ENCODE peak calls at places on chromosomes 4 and X, in eight cellular contexts. One of them, this sample, is unnamed.

GRCh38 chr4:102342404-102343074 is 2.7 kb downstream of the SLC39A8 start:
- DNase-seq in pancreas: no peak
- DNase-seq in aorta: no peak
- DNase-seq in sigmoid colon: no peak
- DNase-seq in CD8-positive, alpha-beta T cell: no peak
- DNase-seq in SJSA1: no peak
- DNase-seq in right cardiac atrium: no peak
- DNase-seq in colonic mucosa: no peak
- DNase-seq in this sample: no peak

GRCh38 chrX:133448512-133449076 is 33.3 kb upstream of the GPC4 start:
- DNase-seq in pancreas: no peak
- DNase-seq in SJSA1: no peak
- DNase-seq in sigmoid colon: no peak
- DNase-seq in right cardiac atrium: no peak
- DNase-seq in CD8-positive, alpha-beta T cell: no peak
- DNase-seq in aorta: no peak
- DNase-seq in colonic mucosa: no peak
- DNase-seq in this sample: no peak

GRCh38 chrX:134999469-134999868 is 8.7 kb downstream of the SMIM10 start:
- DNase-seq in sigmoid colon: no peak
- DNase-seq in colonic mucosa: no peak
- DNase-seq in CD8-positive, alpha-beta T cell: no peak
- DNase-seq in right cardiac atrium: no peak
- DNase-seq in SJSA1: no peak
- DNase-seq in pancreas: no peak
- DNase-seq in aorta: no peak
- DNase-seq in this sample: no peak

GRCh38 chrX:68532828-68533227 is 34.0 kb downstream of the YIPF6 start:
- DNase-seq in pancreas: no peak
- DNase-seq in aorta: no peak
- DNase-seq in sigmoid colon: no peak
- DNase-seq in SJSA1: no peak
- DNase-seq in CD8-positive, alpha-beta T cell: no peak
- DNase-seq in right cardiac atrium: no peak
- DNase-seq in colonic mucosa: no peak
- DNase-seq in this sample: no peak

GRCh38 chr4:160034501-160034900 is 931.6 kb downstream of the RAPGEF2 start:
- DNase-seq in CD8-positive, alpha-beta T cell: no peak
- DNase-seq in aorta: no peak
- DNase-seq in SJSA1: no peak
- DNase-seq in colonic mucosa: no peak
- DNase-seq in sigmoid colon: no peak
- DNase-seq in pancreas: no peak
- DNase-seq in right cardiac atrium: no peak
- DNase-seq in this sample: no peak

GRCh38 chrX:139077303-139078131 is 366.0 kb upstream of the FGF13 start:
- DNase-seq in SJSA1: no peak
- DNase-seq in CD8-positive, alpha-beta T cell: no peak
- DNase-seq in sigmoid colon: no peak
- DNase-seq in colonic mucosa: no peak
- DNase-seq in pancreas: no peak
- DNase-seq in right cardiac atrium: no peak
- DNase-seq in aorta: no peak
- DNase-seq in this sample: no peak

GRCh38 chr4:27318740-27319139 is 458.1 kb downstream of the STIM2 start:
- DNase-seq in sigmoid colon: no peak
- DNase-seq in colonic mucosa: peak; percentile 60
- DNase-seq in aorta: no peak
- DNase-seq in CD8-positive, alpha-beta T cell: no peak
- DNase-seq in pancreas: no peak
- DNase-seq in SJSA1: no peak
- DNase-seq in right cardiac atrium: peak; percentile 37
- DNase-seq in this sample: no peak

GRCh38 chr4:13515268-13515667 is 29.0 kb downstream of the NKX3-2 start:
- DNase-seq in pancreas: no peak
- DNase-seq in aorta: no peak
- DNase-seq in sigmoid colon: no peak
- DNase-seq in CD8-positive, alpha-beta T cell: no peak
- DNase-seq in right cardiac atrium: no peak
- DNase-seq in SJSA1: no peak
- DNase-seq in colonic mucosa: no peak
- DNase-seq in this sample: no peak

GRCh38 chr4:75598390-75598789 is 31.9 kb downstream of the CDKL2 start:
- DNase-seq in pancreas: no peak
- DNase-seq in right cardiac atrium: no peak
- DNase-seq in aorta: no peak
- DNase-seq in SJSA1: no peak
- DNase-seq in CD8-positive, alpha-beta T cell: no peak
- DNase-seq in sigmoid colon: no peak
- DNase-seq in colonic mucosa: no peak
- DNase-seq in this sample: no peak

DNA sequence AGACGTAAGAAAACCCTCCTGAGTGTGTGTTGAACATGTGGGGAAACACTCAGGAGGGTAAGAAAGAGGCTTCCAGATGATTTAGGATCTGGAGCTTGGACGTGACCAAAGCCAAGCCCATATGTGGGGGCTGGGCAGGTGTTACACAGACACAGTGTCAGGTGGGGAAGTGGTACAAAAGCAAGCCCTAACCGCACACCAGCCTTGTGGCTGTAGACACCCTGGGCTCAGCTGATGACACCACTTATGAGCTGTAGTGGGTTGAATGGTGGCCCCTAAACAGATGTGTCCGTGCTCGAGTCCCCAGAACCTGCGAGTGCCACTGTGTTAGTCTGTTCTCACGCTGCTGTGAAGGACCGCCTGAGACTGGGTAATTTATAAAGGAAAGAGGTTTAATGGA is 25.0 kb upstream of the NSG1 start:
- DNase-seq in sigmoid colon: no peak
- DNase-seq in right cardiac atrium: no peak
- DNase-seq in CD8-positive, alpha-beta T cell: no peak
- DNase-seq in pancreas: no peak
- DNase-seq in SJSA1: no peak
- DNase-seq in colonic mucosa: no peak
- DNase-seq in aorta: no peak
- DNase-seq in this sample: no peak
- H3K27me3 ChIP-seq in sigmoid colon: no peaks in the 10 kb centered on the region
- H3K27me3 ChIP-seq in right cardiac atrium: no peaks in the 10 kb centered on the region
- H3K27me3 ChIP-seq in CD8-positive, alpha-beta T cell: no peaks in the 10 kb centered on the region
- H3K27me3 ChIP-seq in pancreas: peaks cover 3% of the 10 kb centered on the region
- H3K27me3 ChIP-seq in SJSA1: peaks cover 35% of the 10 kb centered on the region
- H3K27me3 ChIP-seq in colonic mucosa: no peaks in the 10 kb centered on the region
- H3K27me3 ChIP-seq in aorta: no peaks in the 10 kb centered on the region
- H3K27me3 ChIP-seq in this sample: no peaks in the 10 kb centered on the region

GRCh38 chr4:94536049-94536448 is 84.3 kb downstream of the PDLIM5 start:
- DNase-seq in right cardiac atrium: no peak
- DNase-seq in SJSA1: no peak
- DNase-seq in CD8-positive, alpha-beta T cell: no peak
- DNase-seq in pancreas: no peak
- DNase-seq in aorta: no peak
- DNase-seq in colonic mucosa: no peak
- DNase-seq in sigmoid colon: no peak
- DNase-seq in this sample: no peak
- H3K4me1 ChIP-seq in right cardiac atrium: peaks cover 7% of the 10 kb centered on the region
- H3K4me1 ChIP-seq in SJSA1: peaks cover 30% of the 10 kb centered on the region
- H3K4me1 ChIP-seq in CD8-positive, alpha-beta T cell: no peaks in the 10 kb centered on the region
- H3K4me1 ChIP-seq in pancreas: peaks cover 57% of the 10 kb centered on the region
- H3K4me1 ChIP-seq in aorta: peaks cover 9% of the 10 kb centered on the region
- H3K4me1 ChIP-seq in colonic mucosa: no peaks in the 10 kb centered on the region
- H3K4me1 ChIP-seq in sigmoid colon: peaks cover 69% of the 10 kb centered on the region
- H3K4me1 ChIP-seq in this sample: no peaks in the 10 kb centered on the region

DNA sequence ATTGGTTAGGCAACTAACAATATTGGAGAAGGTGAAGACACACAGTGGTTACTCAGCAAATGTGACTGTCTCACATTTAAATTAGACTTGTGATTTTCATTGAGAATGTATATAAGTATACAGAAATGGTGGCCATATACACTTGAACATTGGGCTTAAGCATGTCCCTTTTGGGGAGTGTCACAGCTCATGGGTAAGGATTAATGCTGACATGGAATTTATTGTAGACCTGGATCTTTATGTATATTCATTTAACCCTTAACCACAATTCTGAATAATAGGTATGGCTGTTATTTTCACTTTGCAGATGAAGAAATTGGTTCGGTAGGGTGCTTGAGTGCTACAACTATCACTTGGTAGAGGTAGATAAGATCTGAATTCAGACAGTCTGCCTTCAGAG is 95.5 kb upstream of the WDFY3 start:
- DNase-seq in aorta: no peak
- DNase-seq in CD8-positive, alpha-beta T cell: no peak
- DNase-seq in colonic mucosa: no peak
- DNase-seq in pancreas: no peak
- DNase-seq in right cardiac atrium: no peak
- DNase-seq in sigmoid colon: no peak
- DNase-seq in SJSA1: no peak
- DNase-seq in this sample: no peak
- H3K27me3 ChIP-seq in aorta: no peaks in the 10 kb centered on the region
- H3K27me3 ChIP-seq in CD8-positive, alpha-beta T cell: no peaks in the 10 kb centered on the region
- H3K27me3 ChIP-seq in colonic mucosa: no peaks in the 10 kb centered on the region
- H3K27me3 ChIP-seq in pancreas: no peaks in the 10 kb centered on the region
- H3K27me3 ChIP-seq in right cardiac atrium: no peaks in the 10 kb centered on the region
- H3K27me3 ChIP-seq in sigmoid colon: no peaks in the 10 kb centered on the region
- H3K27me3 ChIP-seq in SJSA1: peaks cover 4% of the 10 kb centered on the region
- H3K27me3 ChIP-seq in this sample: no peaks in the 10 kb centered on the region

GRCh38 chr4:15470149-15470520 is 453 bp downstream of the CC2D2A start:
- DNase-seq in sigmoid colon: no peak
- DNase-seq in CD8-positive, alpha-beta T cell: no peak
- DNase-seq in pancreas: no peak
- DNase-seq in colonic mucosa: no peak
- DNase-seq in aorta: no peak
- DNase-seq in right cardiac atrium: no peak
- DNase-seq in SJSA1: no peak
- DNase-seq in this sample: no peak
- H3K4me1 ChIP-seq in sigmoid colon: peaks cover 43% of the 10 kb centered on the region
- H3K4me1 ChIP-seq in CD8-positive, alpha-beta T cell: peaks cover 13% of the 10 kb centered on the region
- H3K4me1 ChIP-seq in pancreas: no peaks in the 10 kb centered on the region
- H3K4me1 ChIP-seq in colonic mucosa: no peaks in the 10 kb centered on the region
- H3K4me1 ChIP-seq in aorta: peaks cover 3% of the 10 kb centered on the region
- H3K4me1 ChIP-seq in right cardiac atrium: no peaks in the 10 kb centered on the region
- H3K4me1 ChIP-seq in SJSA1: peaks cover 3% of the 10 kb centered on the region
- H3K4me1 ChIP-seq in this sample: no peaks in the 10 kb centered on the region